ENCODE peak calls at places on chromosomes 7 and 10, in eight cellular contexts. H is H9; K is Daoy; P is Right ventricle myocardium superior; D is OCI-LY7; F is activated naive CD4-positive, alpha-beta T cell treated with anti-CD3 and anti-CD28 coated beads for 36 hours; G is kidney tubule cell; S is Right ventricle myocardium inferior. N is an unnamed sample.

GRCh38 chr7:69837387-69838068 is 239.3 kb downstream of the AUTS2 start:
- DNase-seq in H (peak), F (no peak), D (no peak), S (no peak), P (no peak), K (peak), G (peak), N (no peak)

GRCh38 chr10:132436861-132437410 is 39.9 kb downstream of the PWWP2B start:
- DNase-seq in F (no peak), K (no peak), S (peak), D (no peak), G (peak), P (no peak), H (no peak), N (peak)

GRCh38 chr7:110681941-110682340 is 409.0 kb upstream of the LRRN3 start:
- DNase-seq in S (no peak), D (no peak), H (no peak), G (no peak), P (no peak), K (no peak), F (no peak), N (no peak)

GRCh38 chr7:17680943-17681351 is 259.3 kb downstream of the SNX13 start:
- DNase-seq in H (no peak), D (peak), K (no peak), F (no peak), S (no peak), P (no peak), G (peak), N (peak)

GRCh38 chr7:139568813-139569490 is 45.5 kb downstream of the CLEC2L start:
- DNase-seq in P (no peak), K (no peak), G (no peak), S (no peak), H (peak), F (no peak), D (no peak), N (no peak)

GRCh38 chr7:157663061-157663863 is 326.5 kb downstream of the DNAJB6 start:
- DNase-seq in G (no peak), H (no peak), S (peak), D (no peak), F (no peak), K (peak), P (peak), N (no peak)

GRCh38 chr7:44964384-44964830 is 14.4 kb downstream of the MYO1G start:
- DNase-seq in P (no peak), K (peak), D (no peak), G (no peak), F (peak), H (peak), S (no peak), N (no peak)

GRCh38 chr7:50653997-50654425 is 88.8 kb upstream of the DDC start:
- DNase-seq in D (no peak), K (no peak), G (no peak), H (no peak), S (no peak), F (no peak), P (peak), N (no peak)

GRCh38 chr10:88693392-88694020 is 12.5 kb upstream of the LIPK start:
- DNase-seq in G (no peak), F (no peak), H (no peak), S (no peak), P (no peak), K (no peak), D (no peak), N (no peak)

GRCh38 chr7:255721-256361 is 34.1 kb upstream of the FOXL3 start:
- DNase-seq in F (no peak), P (peak), K (no peak), G (no peak), D (no peak), H (no peak), S (peak), N (no peak)

GRCh38 chr10:35347088-35347487 is 10.8 kb downstream of the CCNY start:
- DNase-seq in G (no peak), S (no peak), H (no peak), D (no peak), P (no peak), F (no peak), K (no peak), N (no peak)

GRCh38 chr7:150327308-150327707 is 4.0 kb upstream of the ACTR3C start:
- DNase-seq in P (no peak), S (no peak), F (no peak), G (peak), H (no peak), D (no peak), K (no peak), N (no peak)

GRCh38 chr7:80732635-80733034 is 94.2 kb downstream of the CD36 start:
- DNase-seq in P (no peak), G (no peak), H (no peak), S (no peak), F (no peak), D (peak), K (peak), N (no peak)

GRCh38 chr7:156680281-156680680 is 39.7 kb downstream of the RNF32 start:
- DNase-seq in S (no peak), K (no peak), F (no peak), H (no peak), G (no peak), P (no peak), D (no peak), N (no peak)

GRCh38 chr10:78688945-78689935 is 379.5 kb upstream of the ZMIZ1 start:
- DNase-seq in G (no peak), S (no peak), K (no peak), P (peak), H (no peak), D (no peak), F (no peak), N (no peak)

GRCh38 chr10:60718891-60719290 is 59.4 kb upstream of the CDK1 start:
- DNase-seq in D (no peak), H (no peak), S (no peak), G (peak), P (no peak), F (no peak), K (no peak), N (no peak)

GRCh38 chr7:521221-522070 is 1.8 kb upstream of the PDGFA start:
- DNase-seq in S (peak), G (peak), D (no peak), P (peak), H (no peak), K (peak), F (no peak), N (peak)

GRCh38 chr7:157719008-157719682 is 382.3 kb downstream of the DNAJB6 start:
- DNase-seq in S (no peak), H (no peak), G (no peak), K (no peak), D (no peak), F (no peak), P (no peak), N (no peak)

GRCh38 chr10:630581-631073 is 58.8 kb downstream of the DIP2C start:
- DNase-seq in P (no peak), F (no peak), G (no peak), D (no peak), S (peak), H (no peak), K (no peak), N (no peak)

GRCh38 chr7:1297476-1297972 is 64.9 kb downstream of the UNCX start:
- DNase-seq in H (no peak), K (no peak), D (no peak), S (peak), G (no peak), P (peak), F (no peak), N (no peak)

GRCh38 chr7:128830231-128831177 is at the start of gene FLNC:
- DNase-seq in G (peak), D (no peak), H (no peak), F (peak), P (peak), K (peak), S (peak), N (peak)

GRCh38 chr7:32381024-32381601 is 109.1 kb downstream of the LSM5 start:
- DNase-seq in H (no peak), G (no peak), S (no peak), P (no peak), D (no peak), F (no peak), K (no peak), N (no peak)

GRCh38 chr10:68158031-68158430 is 48.7 kb downstream of the MYPN start:
- DNase-seq in S (no peak), H (no peak), K (no peak), G (no peak), F (no peak), D (no peak), P (no peak), N (no peak)

GRCh38 chr10:35336084-35336831 is at the start of gene CCNY:
- DNase-seq in D (peak), F (peak), P (peak), S (peak), K (peak), G (peak), H (peak), N (peak)

GRCh38 chr10:69389827-69390490 is 26.8 kb downstream of the TACR2 start:
- DNase-seq in D (peak), G (peak), F (peak), H (peak), S (peak), P (peak), K (peak), N (peak)

GRCh38 chr10:34473174-34474059 is 341.7 kb downstream of the PARD3 start:
- DNase-seq in G (no peak), S (no peak), D (no peak), K (no peak), F (no peak), H (no peak), P (no peak), N (no peak)

GRCh38 chr7:135659159-135659837 is 3.0 kb upstream of the STMP1 start:
- DNase-seq in K (no peak), H (no peak), D (no peak), F (no peak), P (no peak), G (peak), S (no peak), N (no peak)

GRCh38 chr7:82528577-82529305 is 85.2 kb upstream of the CACNA2D1 start:
- DNase-seq in P (no peak), S (no peak), F (no peak), G (peak), D (no peak), K (peak), H (no peak), N (peak)

GRCh38 chr10:11354823-11355222 is 256.6 kb downstream of the USP6NL start:
- DNase-seq in S (no peak), D (no peak), P (no peak), G (no peak), H (no peak), F (no peak), K (no peak), N (no peak)

GRCh38 chr7:25625316-25625715 is 397.0 kb upstream of the NPVF start:
- DNase-seq in K (no peak), G (no peak), H (no peak), D (peak), S (no peak), P (no peak), F (no peak), N (no peak)

GRCh38 chr7:24075426-24075810 is 208.6 kb upstream of the NPY start:
- DNase-seq in K (peak), G (no peak), S (no peak), H (no peak), D (no peak), P (no peak), F (no peak), N (no peak)

GRCh38 chr7:42493436-42494198 is 256.6 kb upstream of the GLI3 start:
- DNase-seq in F (peak), K (peak), H (peak), P (peak), S (peak), G (peak), D (no peak), N (no peak)

GRCh38 chr10:93600861-93601773 is at the start of gene RBP4:
- DNase-seq in D (no peak), S (no peak), G (peak), H (peak), K (no peak), F (no peak), P (no peak), N (no peak)

GRCh38 chr7:127828843-127829502 is 177.0 kb downstream of the SND1 start:
- DNase-seq in G (no peak), S (no peak), P (no peak), H (no peak), D (peak), F (no peak), K (no peak), N (no peak)

GRCh38 chr7:47895026-47895425 is 53.2 kb downstream of the PKD1L1 start:
- DNase-seq in G (no peak), K (no peak), D (no peak), H (no peak), F (no peak), P (no peak), S (no peak), N (no peak)